ENCODE peak calls at places on chromosomes 12 and 14, in five cellular contexts. W is central memory CD4-positive, alpha-beta T cell; X is kidney glomerular epithelial cell; U is astrocyte of the hippocampus; V is dorsolateral prefrontal cortex. Z is an unnamed sample.

GRCh38 chr12:107778383-107779015 is 4.0 kb downstream of the ASCL4 start:
- DNase-seq in V (no peak), U (no peak), X (no peak), W (no peak), Z (no peak)

GRCh38 chr12:60501124-60501729 is 905.4 kb downstream of the SLC16A7 start:
- DNase-seq in X (no peak), V (no peak), W (no peak), U (peak), Z (no peak)

GRCh38 chr14:22837059-22837749 is 819 bp downstream of the MMP14 start:
- DNase-seq in W (no peak), U (peak), X (no peak), V (no peak), Z (peak)

GRCh38 chr12:98146487-98146886 is 368.9 kb upstream of the TMPO start:
- DNase-seq in U (no peak), W (no peak), X (no peak), V (no peak), Z (no peak)

GRCh38 chr12:110765144-110765543 is 22.5 kb upstream of the PPP1CC start:
- DNase-seq in W (no peak), U (no peak), X (no peak), V (no peak), Z (peak)

GRCh38 chr14:84961637-84962036 is 568.3 kb upstream of the FLRT2 start:
- DNase-seq in X (no peak), V (no peak), U (peak), W (no peak), Z (no peak)

GRCh38 chr12:132159555-132160003 is 15.3 kb downstream of the NOC4L start:
- DNase-seq in U (no peak), W (no peak), X (no peak), V (peak), Z (no peak)

GRCh38 chr14:31449971-31450610 is 7.2 kb downstream of the DTD2 start:
- DNase-seq in U (peak), V (no peak), X (no peak), W (peak), Z (peak)

GRCh38 chr12:29035112-29035511 is 114.0 kb upstream of the FAR2 start:
- DNase-seq in W (no peak), V (no peak), X (no peak), U (no peak), Z (no peak)

GRCh38 chr12:130764073-130764472 is 48.0 kb upstream of the RIMBP2 start:
- DNase-seq in W (no peak), U (peak), X (no peak), V (no peak), Z (no peak)

GRCh38 chr12:59401862-59402261 is 194.0 kb upstream of the SLC16A7 start:
- DNase-seq in W (no peak), V (no peak), U (no peak), X (no peak), Z (no peak)

GRCh38 chr12:125143491-125143890 is 78.3 kb downstream of the AACS start:
- DNase-seq in X (no peak), V (peak), U (peak), W (no peak), Z (no peak)

GRCh38 chr14:76304536-76305473 is 71.1 kb upstream of the ESRRB start:
- DNase-seq in U (no peak), X (no peak), W (no peak), V (no peak), Z (peak)